ENCODE peak calls at places on chromosomes 3 and 15, in ten cellular contexts. I is PC-9; T is body of pancreas; Q is A673; X is CD8-positive, alpha-beta memory T cell; U is BE2C; B is colonic mucosa; H is hepatocyte; P is left ventricle myocardium inferior; R is ovary. Z is an unnamed sample.

GRCh38 chr3:154168998-154169880 is 48.0 kb downstream of the ARHGEF26 start:
- DNase-seq in X (no peak), Q (no peak), P (no peak), I (no peak), H (no peak), U (no peak), R (no peak), B (no peak), T (no peak), Z (no peak)

GRCh38 chr3:57256844-57257243 is 29.3 kb downstream of the APPL1 start:
- DNase-seq in R (no peak), X (no peak), U (no peak), P (peak; percentile 27), I (no peak), B (no peak), Q (no peak), H (no peak), T (no peak), Z (no peak)

GRCh38 chr3:138470687-138471086 is 36.3 kb downstream of the ESYT3 start:
- DNase-seq in H (no peak), T (no peak), I (no peak), P (no peak), X (no peak), Q (no peak), B (no peak), U (no peak), R (no peak), Z (no peak)

GRCh38 chr15:70792171-70792573 is 28.8 kb upstream of the UACA start:
- DNase-seq in U (no peak), T (no peak), I (no peak), H (no peak), X (no peak), P (no peak), Q (no peak), R (no peak), B (no peak), Z (no peak)

GRCh38 chr3:169026543-169027181 is 636.9 kb downstream of the MECOM start:
- DNase-seq in U (no peak), H (no peak), T (no peak), I (peak; percentile 41), X (no peak), Q (no peak), R (no peak), P (no peak), B (no peak), Z (no peak)

GRCh38 chr15:74403981-74404563 is 29.7 kb downstream of the SEMA7A start:
- DNase-seq in U (no peak), B (no peak), P (no peak), H (no peak), X (no peak), T (no peak), I (no peak), R (peak; percentile 71), Q (no peak), Z (peak; percentile 70)

GRCh38 chr15:52233405-52233804 is 42.2 kb upstream of the GNB5 start:
- DNase-seq in Q (no peak), U (no peak), I (no peak), H (no peak), B (no peak), X (no peak), P (no peak), R (no peak), T (no peak), Z (no peak)

GRCh38 chr3:153443961-153444360 is 281.9 kb downstream of the RAP2B start:
- DNase-seq in R (no peak), H (no peak), B (no peak), U (no peak), X (no peak), T (no peak), Q (peak; percentile 54), P (no peak), I (no peak), Z (no peak)

GRCh38 chr3:126105691-126106187 is 21.8 kb upstream of the SLC41A3 start:
- DNase-seq in Q (no peak), U (no peak), I (no peak), R (peak; percentile 8), H (peak; percentile 2), P (no peak), B (peak; percentile 11), T (no peak), X (no peak), Z (peak; percentile 11)

GRCh38 chr15:68425428-68426060 is 6.4 kb downstream of the ITGA11 start:
- DNase-seq in P (no peak), U (no peak), I (no peak), T (no peak), R (no peak), B (no peak), H (peak; percentile 34), X (no peak), Q (no peak), Z (no peak)

GRCh38 chr3:46094506-46094905 is 67.2 kb upstream of the XCR1 start:
- DNase-seq in B (no peak), X (no peak), H (no peak), U (no peak), T (no peak), P (no peak), R (no peak), Q (no peak), I (no peak), Z (no peak)
- H3K4me1 ChIP-seq in B (no peaks in the 10 kb centered on the region), X (peaks cover 32% of the 10 kb centered on the region), H (no peaks in the 10 kb centered on the region), U (no peaks in the 10 kb centered on the region), T (no peaks in the 10 kb centered on the region), P (peaks cover 6% of the 10 kb centered on the region), R (no peaks in the 10 kb centered on the region), Q (no peaks in the 10 kb centered on the region), I (peaks cover 67% of the 10 kb centered on the region), Z (no peaks in the 10 kb centered on the region)

DNA sequence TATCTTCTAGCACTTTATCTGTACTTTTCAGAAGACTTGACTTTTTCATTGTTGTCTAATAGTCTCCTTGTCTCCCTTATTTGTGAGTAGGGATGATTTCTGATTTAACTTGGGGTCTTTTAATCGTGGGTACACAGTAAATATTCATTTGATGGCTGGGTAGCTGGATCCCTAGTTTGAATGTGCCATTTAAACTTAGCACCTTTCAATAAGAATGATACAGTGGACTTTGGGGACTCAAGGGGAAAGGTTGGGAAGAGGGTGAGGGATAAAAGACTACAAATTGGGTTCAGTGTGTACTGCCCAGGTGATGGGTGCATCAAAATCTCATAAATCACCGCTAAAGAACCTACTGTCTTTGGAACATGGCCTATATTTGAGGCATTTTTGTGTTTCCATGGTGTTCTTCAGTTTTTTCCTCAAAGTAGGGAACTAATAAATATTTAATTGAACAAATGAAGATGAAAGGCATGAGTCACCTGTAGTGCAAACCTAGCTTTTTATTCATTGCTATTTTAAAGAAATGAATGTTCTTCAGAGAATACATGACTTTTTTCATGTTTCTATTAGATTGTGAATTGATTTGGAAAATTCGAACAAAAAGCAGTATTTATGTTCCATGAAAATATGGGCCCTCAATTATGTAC is 12.1 kb downstream of the FNDC3B start:
- DNase-seq in B (no peak), T (no peak), U (no peak), R (no peak), X (no peak), P (no peak), Q (no peak), I (no peak), H (no peak), Z (no peak)
- H3K36me3 ChIP-seq in B (no peaks in the 10 kb centered on the region), T (no peaks in the 10 kb centered on the region), U (no peaks in the 10 kb centered on the region), R (no peaks in the 10 kb centered on the region), X (no peaks in the 10 kb centered on the region), P (peaks cover 40% of the 10 kb centered on the region), Q (no peaks in the 10 kb centered on the region), I (peaks cover 93% of the 10 kb centered on the region), H (no peaks in the 10 kb centered on the region), Z (no peaks in the 10 kb centered on the region)

GRCh38 chr15:67104453-67104852 is 39.1 kb downstream of the SMAD3 start:
- DNase-seq in U (no peak), B (no peak), T (no peak), R (no peak), P (no peak), Q (no peak), H (no peak), X (no peak), I (no peak), Z (no peak)

GRCh38 chr15:67105991-67106763 is 40.8 kb downstream of the SMAD3 start:
- DNase-seq in I (no peak), P (no peak), T (no peak), R (no peak), B (no peak), U (no peak), X (no peak), H (no peak), Q (no peak), Z (no peak)

GRCh38 chr15:67103869-67104268 is 38.5 kb downstream of the SMAD3 start:
- DNase-seq in Q (no peak), U (no peak), X (no peak), P (no peak), R (no peak), I (no peak), B (no peak), T (no peak), H (no peak), Z (no peak)

GRCh38 chr15:67106764-67107013 is 41.3 kb downstream of the SMAD3 start:
- DNase-seq in I (no peak), R (no peak), Q (no peak), U (no peak), B (no peak), P (no peak), H (no peak), X (no peak), T (no peak), Z (no peak)

GRCh38 chr15:67105065-67105951 is 39.9 kb downstream of the SMAD3 start:
- DNase-seq in B (peak; percentile 48), T (peak; percentile 82), X (no peak), Q (peak; percentile 45), U (no peak), H (peak; percentile 75), I (peak; percentile 91), P (no peak), R (peak; percentile 66), Z (peak; percentile 76)
- H3K4me1 ChIP-seq in B (peaks cover 24% of the 10 kb centered on the region), T (peaks cover 87% of the 10 kb centered on the region), X (peaks cover 87% of the 10 kb centered on the region), Q (peaks cover 57% of the 10 kb centered on the region), U (peaks cover 5% of the 10 kb centered on the region), H (peaks cover 44% of the 10 kb centered on the region), I (peaks cover 74% of the 10 kb centered on the region), P (peaks cover 98% of the 10 kb centered on the region), R (peaks cover 46% of the 10 kb centered on the region), Z (peaks cover 30% of the 10 kb centered on the region)

GRCh38 chr3:14174483-14174882 is 3.9 kb downstream of the XPC start:
- DNase-seq in B (no peak), I (no peak), U (no peak), X (no peak), T (no peak), Q (no peak), P (no peak), H (no peak), R (no peak), Z (no peak)

GRCh38 chr3:14170569-14171159 is 7.7 kb downstream of the XPC start:
- DNase-seq in U (no peak), B (no peak), H (no peak), T (no peak), P (no peak), X (no peak), R (no peak), Q (peak; percentile 62), I (no peak), Z (no peak)

GRCh38 chr3:14166877-14167605 is 11.4 kb downstream of the XPC start:
- DNase-seq in I (no peak), Q (no peak), T (no peak), U (no peak), H (no peak), P (no peak), B (no peak), X (no peak), R (no peak), Z (no peak)

GRCh38 chr3:14172480-14172879 is 5.9 kb downstream of the XPC start:
- DNase-seq in T (no peak), Q (no peak), U (no peak), H (no peak), I (no peak), R (no peak), B (no peak), X (no peak), P (no peak), Z (no peak)

GRCh38 chr3:14169871-14170270 is 8.5 kb downstream of the XPC start:
- DNase-seq in H (no peak), T (no peak), P (no peak), Q (no peak), U (no peak), R (no peak), I (no peak), B (no peak), X (no peak), Z (no peak)
- H3K36me3 ChIP-seq in H (peaks cover 4% of the 10 kb centered on the region), T (peaks cover 12% of the 10 kb centered on the region), P (peaks cover 82% of the 10 kb centered on the region), Q (peaks cover 68% of the 10 kb centered on the region), U (peaks cover 6% of the 10 kb centered on the region), R (no peaks in the 10 kb centered on the region), I (peaks cover 39% of the 10 kb centered on the region), B (peaks cover 13% of the 10 kb centered on the region), X (peaks cover 78% of the 10 kb centered on the region), Z (no peaks in the 10 kb centered on the region)